ENCODE peak calls at places on chromosomes 11 and 22, in six cellular contexts. S is pancreas, B is thoracic aorta, C is transverse colon, W is hepatocyte, I is tibial artery. G is an unnamed sample. For H3K36me3 and H3K9me3, the result is how much of the 10 kb centered on the place peaks cover.

GRCh38 chr11:93773045-93773477 is 11.0 kb upstream of the MED17 start:
- DNase-seq in S (no peak), B (no peak), C (no peak), W (peak), I (no peak), G (no peak)

GRCh38 chr11:69376155-69377028 is 82.4 kb downstream of the MYEOV start:
- DNase-seq in S (no peak), B (no peak), C (peak), W (no peak), I (peak), G (no peak)

GRCh38 chr11:58629857-58630256 is 7.4 kb downstream of the CNTF start:
- DNase-seq in S (no peak), B (no peak), C (peak), W (peak), I (no peak), G (no peak)

GRCh38 chr11:66327171-66328035 is 8.8 kb downstream of the RIN1 start:
- DNase-seq in S (no peak), B (no peak), C (no peak), W (peak), I (no peak), G (no peak)

GRCh38 chr22:19815093-19815822 is 39.4 kb downstream of the GNB1L start:
- DNase-seq in S (no peak), B (no peak), C (no peak), W (no peak), I (peak), G (no peak)

GRCh38 chr11:96091476-96091875 is 167.6 kb upstream of the MTMR2 start:
- DNase-seq in S (no peak), B (no peak), C (no peak), W (no peak), I (no peak), G (no peak)

GRCh38 chr11:10304495-10305261 is at the start of gene ADM:
- DNase-seq in S (peak), B (peak), C (peak), W (peak), I (peak), G (peak)

GRCh38 chr11:85752890-85753581 is 57.9 kb downstream of the SYTL2 start:
- DNase-seq in S (no peak), B (no peak), C (peak), W (no peak), I (no peak), G (no peak)

GRCh38 chr11:44914105-44914504 is 36.6 kb downstream of the TP53I11 start:
- DNase-seq in S (no peak), B (no peak), C (no peak), W (no peak), I (no peak), G (no peak)

GRCh38 chr11:44916316-44916715 is 34.4 kb downstream of the TP53I11 start:
- DNase-seq in S (no peak), B (no peak), C (no peak), W (no peak), I (no peak), G (no peak)

GRCh38 chr11:44916797-44917196 is 33.9 kb downstream of the TP53I11 start:
- DNase-seq in S (no peak), B (no peak), C (no peak), W (no peak), I (no peak), G (no peak)

GRCh38 chr11:44913502-44913901 is 37.2 kb downstream of the TP53I11 start:
- DNase-seq in S (no peak), B (no peak), C (no peak), W (no peak), I (no peak), G (no peak)

DNA sequence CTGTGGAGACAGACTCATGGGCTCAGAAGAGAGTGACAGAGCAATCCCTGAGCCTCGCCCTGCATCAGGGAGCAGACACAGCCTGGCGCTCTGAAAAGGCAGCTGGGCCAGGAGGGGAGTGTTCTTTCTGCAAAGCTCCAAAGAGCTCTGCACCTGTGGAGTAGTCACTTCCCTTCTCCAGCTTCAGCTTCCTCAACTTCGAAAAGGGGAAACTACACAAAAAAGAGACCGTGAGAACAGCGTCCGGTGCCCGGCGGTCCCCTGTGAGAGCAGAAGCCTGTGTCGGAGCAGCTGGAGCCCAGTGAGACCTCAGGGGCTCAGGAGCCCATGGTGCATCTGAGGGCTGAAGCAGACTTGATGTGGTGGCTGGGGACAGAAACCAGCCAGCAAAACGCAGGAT is 35.1 kb downstream of the TP53I11 start:
- DNase-seq in S (no peak), B (no peak), C (no peak), W (no peak), I (no peak), G (no peak)
- H3K27ac ChIP-seq in S (no peak), B (no peak), C (no peak), W (no peak), I (no peak), G (no peak)

GRCh38 chr22:37774728-37775127 is 33.0 kb upstream of the GCAT start:
- DNase-seq in S (no peak), B (no peak), C (no peak), W (no peak), I (no peak), G (no peak)
- H3K36me3 ChIP-seq in S (under half), B (under half), C (under half), W (under half), I (under half), G (under half)

GRCh38 chr11:54944211-54944610 is 237.6 kb downstream of the OR4A5 start:
- DNase-seq in S (no peak), B (no peak), C (no peak), W (no peak), I (no peak), G (no peak)
- H3K9me3 ChIP-seq in S (under half), B (under half), C (half or more), W (under half), I (under half), G (under half)

DNA sequence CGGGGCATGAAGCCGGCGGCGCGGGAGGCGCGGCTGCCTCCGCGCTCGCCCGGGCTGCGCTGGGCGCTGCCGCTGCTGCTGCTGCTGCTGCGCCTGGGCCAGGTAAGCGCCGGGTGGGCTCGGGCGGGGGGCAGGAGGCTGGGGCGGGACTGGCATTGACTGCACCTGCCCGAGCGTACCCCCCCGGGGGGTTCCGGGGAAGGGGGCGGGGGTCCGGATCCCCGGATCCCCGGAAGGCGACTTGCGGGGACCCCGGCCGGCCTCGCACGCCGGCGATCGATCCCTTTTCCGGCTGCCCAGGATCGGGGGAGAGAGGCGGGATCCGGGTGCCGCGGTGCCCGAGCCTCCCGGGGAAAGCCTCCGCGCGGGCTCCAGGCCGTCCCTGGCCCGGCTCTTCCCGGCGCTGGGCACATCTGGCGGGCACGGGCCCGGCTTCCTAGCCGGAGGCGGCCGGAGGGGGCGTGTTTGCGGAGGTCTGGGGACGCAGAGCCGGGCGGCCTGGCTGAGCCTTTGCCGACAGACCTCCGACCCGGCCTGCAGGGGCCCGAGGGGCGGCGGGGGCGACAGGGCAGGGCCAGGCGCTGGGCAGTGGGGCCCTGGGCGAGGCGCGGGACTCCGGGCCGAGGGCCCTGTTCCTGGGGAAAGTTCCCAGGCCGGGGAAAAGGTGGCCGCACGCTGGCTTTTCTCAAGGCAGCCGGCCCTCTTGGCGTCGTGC is 705 bp downstream of the PTPRJ start:
- DNase-seq in S (peak), B (no peak), C (peak), W (peak), I (no peak), G (no peak)
- H3K27ac ChIP-seq in S (peak), B (peak), C (peak), W (peak), I (peak), G (peak)

GRCh38 chr22:21959274-21960074 is 6.8 kb upstream of the PPM1F start:
- DNase-seq in S (no peak), B (no peak), C (no peak), W (no peak), I (no peak), G (no peak)
- H3K36me3 ChIP-seq in S (under half), B (under half), C (under half), W (under half), I (under half), G (under half)

GRCh38 chr11:127567237-127567932 is 566.8 kb upstream of the KIRREL3 start:
- DNase-seq in S (no peak), B (no peak), C (no peak), W (no peak), I (no peak), G (no peak)
- H3K9me3 ChIP-seq in S (under half), B (under half), C (under half), W (under half), I (under half), G (under half)

GRCh38 chr22:24695958-24696511 is 78.5 kb downstream of the PIWIL3 start:
- DNase-seq in S (no peak), B (no peak), C (no peak), W (no peak), I (no peak), G (no peak)
- H3K27ac ChIP-seq in S (no peak), B (no peak), C (no peak), W (no peak), I (no peak), G (no peak)

GRCh38 chr11:1479006-1479677 is 7.4 kb downstream of the MOB2 start:
- DNase-seq in S (peak), B (no peak), C (no peak), W (no peak), I (peak), G (no peak)
- H3K36me3 ChIP-seq in S (under half), B (half or more), C (under half), W (under half), I (half or more), G (under half)

DNA sequence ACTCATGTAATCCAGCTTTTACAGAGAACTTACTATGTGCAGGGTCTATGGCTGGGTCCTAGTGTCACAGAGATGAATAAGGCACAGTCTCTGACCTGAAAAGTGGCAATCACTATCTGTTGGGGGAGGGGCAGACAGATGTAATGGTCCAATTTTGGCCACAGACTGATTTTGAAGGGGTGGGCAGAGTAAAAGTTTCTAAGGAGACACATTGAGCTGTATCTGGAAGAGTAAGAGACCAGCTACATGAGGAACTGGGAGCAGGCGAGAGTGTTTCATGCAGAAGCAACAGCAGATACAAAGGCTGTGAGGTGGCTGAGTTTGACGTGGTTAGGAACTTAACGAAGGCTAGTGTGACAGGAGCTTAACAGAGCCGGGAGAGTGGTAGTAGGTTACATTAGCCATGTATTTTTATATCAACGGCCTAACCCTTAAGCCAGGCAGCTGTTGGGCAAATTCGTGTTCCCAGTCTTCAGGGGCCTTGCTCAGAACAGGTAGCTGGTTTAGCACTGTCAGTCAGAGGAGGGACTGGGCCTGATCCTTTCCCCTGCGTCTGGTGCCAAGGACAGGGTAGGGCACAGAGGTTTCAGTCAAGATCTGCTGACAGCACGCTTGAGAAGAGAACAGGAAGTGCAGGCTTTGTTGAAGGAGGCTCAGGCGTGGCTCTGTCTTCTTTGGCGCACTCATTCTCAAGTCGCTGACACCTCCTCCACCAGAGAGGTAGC is 1.4 kb upstream of the STIM1 start:
- DNase-seq in S (peak), B (no peak), C (peak), W (peak), I (no peak), G (peak)
- H3K9me3 ChIP-seq in S (under half), B (under half), C (under half), W (under half), I (under half), G (under half)

DNA sequence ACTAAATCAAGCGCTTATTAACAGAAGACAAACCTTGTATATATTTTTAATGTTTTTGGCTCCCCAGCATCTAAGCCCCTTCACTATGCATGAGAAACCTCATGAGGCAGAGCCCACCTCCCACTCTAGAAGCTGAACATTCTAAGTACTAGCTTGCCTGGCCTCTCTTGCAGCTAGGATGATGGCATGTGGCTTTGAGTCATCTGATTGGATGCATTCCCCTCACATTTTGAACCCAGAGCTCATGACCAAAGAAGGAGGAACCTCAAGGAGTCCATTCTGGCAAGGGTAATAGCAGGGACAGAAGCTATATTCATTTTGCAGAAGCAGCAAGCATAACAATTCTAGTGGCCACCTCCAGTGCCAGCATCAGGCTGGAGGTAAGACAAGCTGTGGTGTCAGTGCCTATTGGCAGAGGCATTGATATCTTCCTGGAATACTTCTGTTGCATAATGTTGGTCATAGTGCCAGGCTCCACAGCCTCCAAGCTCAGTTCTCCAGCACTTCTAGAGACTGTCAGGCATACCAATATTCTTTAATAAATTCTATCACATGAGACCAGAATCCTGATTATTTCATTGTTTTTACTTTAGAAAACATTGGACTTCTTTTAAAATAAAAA is 14.2 kb upstream of the ZC3H12C start:
- DNase-seq in S (no peak), B (no peak), C (no peak), W (no peak), I (no peak), G (no peak)
- H3K27ac ChIP-seq in S (no peak), B (no peak), C (no peak), W (no peak), I (no peak), G (no peak)